ENCODE peak calls at places on chromosome 2, in ten cellular contexts. One of them, this sample, is unnamed.

GRCh38 chr2:64457518-64457917 is 3.6 kb downstream of the LGALSL start:
- DNase-seq in ureter: no peak
- DNase-seq in right atrium auricular region: no peak
- DNase-seq in cardiac fibroblast: no peak
- DNase-seq in transverse colon: no peak
- DNase-seq in occipital lobe: no peak
- DNase-seq in GDM1: no peak
- DNase-seq in ELR: peak; percentile 4
- DNase-seq in left colon: no peak
- DNase-seq in Right ventricle myocardium inferior: no peak
- DNase-seq in this sample: no peak

GRCh38 chr2:107001964-107002696 is 116.2 kb upstream of the ST6GAL2 start:
- DNase-seq in GDM1: no peak
- DNase-seq in occipital lobe: no peak
- DNase-seq in Right ventricle myocardium inferior: no peak
- DNase-seq in ureter: no peak
- DNase-seq in ELR: peak; percentile 68
- DNase-seq in left colon: no peak
- DNase-seq in cardiac fibroblast: no peak
- DNase-seq in right atrium auricular region: no peak
- DNase-seq in transverse colon: no peak
- DNase-seq in this sample: no peak

GRCh38 chr2:70440621-70441020 is 113.0 kb downstream of the TGFA start:
- DNase-seq in ureter: no peak
- DNase-seq in occipital lobe: no peak
- DNase-seq in right atrium auricular region: peak; percentile 26
- DNase-seq in left colon: no peak
- DNase-seq in GDM1: no peak
- DNase-seq in transverse colon: no peak
- DNase-seq in cardiac fibroblast: no peak
- DNase-seq in ELR: no peak
- DNase-seq in Right ventricle myocardium inferior: no peak
- DNase-seq in this sample: no peak

GRCh38 chr2:170361359-170361936 is 183.5 kb downstream of the MYO3B start:
- DNase-seq in occipital lobe: no peak
- DNase-seq in left colon: peak; percentile 56
- DNase-seq in Right ventricle myocardium inferior: no peak
- DNase-seq in ELR: peak; percentile 58
- DNase-seq in right atrium auricular region: no peak
- DNase-seq in GDM1: peak; percentile 15
- DNase-seq in transverse colon: peak; percentile 38
- DNase-seq in cardiac fibroblast: peak; percentile 65
- DNase-seq in ureter: peak; percentile 45
- DNase-seq in this sample: no peak

GRCh38 chr2:205768815-205769493 is 86.7 kb downstream of the NRP2 start:
- DNase-seq in transverse colon: no peak
- DNase-seq in occipital lobe: no peak
- DNase-seq in ELR: peak; percentile 11
- DNase-seq in ureter: no peak
- DNase-seq in Right ventricle myocardium inferior: no peak
- DNase-seq in left colon: no peak
- DNase-seq in right atrium auricular region: no peak
- DNase-seq in GDM1: no peak
- DNase-seq in cardiac fibroblast: no peak
- DNase-seq in this sample: no peak

GRCh38 chr2:26685943-26686839 is 6.3 kb upstream of the KCNK3 start:
- DNase-seq in right atrium auricular region: no peak
- DNase-seq in transverse colon: no peak
- DNase-seq in GDM1: no peak
- DNase-seq in left colon: no peak
- DNase-seq in cardiac fibroblast: no peak
- DNase-seq in Right ventricle myocardium inferior: no peak
- DNase-seq in ureter: no peak
- DNase-seq in ELR: no peak
- DNase-seq in occipital lobe: no peak
- DNase-seq in this sample: no peak

GRCh38 chr2:11616851-11617415 is 53.1 kb downstream of the NTSR2 start:
- DNase-seq in GDM1: no peak
- DNase-seq in Right ventricle myocardium inferior: no peak
- DNase-seq in ELR: no peak
- DNase-seq in transverse colon: no peak
- DNase-seq in occipital lobe: no peak
- DNase-seq in cardiac fibroblast: no peak
- DNase-seq in right atrium auricular region: no peak
- DNase-seq in ureter: no peak
- DNase-seq in left colon: no peak
- DNase-seq in this sample: no peak

GRCh38 chr2:4745596-4745995 is 946.6 kb upstream of the SOX11 start:
- DNase-seq in ureter: no peak
- DNase-seq in ELR: no peak
- DNase-seq in left colon: no peak
- DNase-seq in cardiac fibroblast: no peak
- DNase-seq in right atrium auricular region: no peak
- DNase-seq in GDM1: no peak
- DNase-seq in transverse colon: no peak
- DNase-seq in occipital lobe: no peak
- DNase-seq in Right ventricle myocardium inferior: no peak
- DNase-seq in this sample: no peak

GRCh38 chr2:176114930-176115625 is 1.5 kb upstream of the HOXD10 start:
- DNase-seq in cardiac fibroblast: no peak
- DNase-seq in occipital lobe: no peak
- DNase-seq in ELR: no peak
- DNase-seq in left colon: no peak
- DNase-seq in GDM1: no peak
- DNase-seq in ureter: no peak
- DNase-seq in transverse colon: no peak
- DNase-seq in Right ventricle myocardium inferior: no peak
- DNase-seq in right atrium auricular region: no peak
- DNase-seq in this sample: no peak

GRCh38 chr2:95333888-95334338 is 36.8 kb downstream of the KCNIP3 start:
- DNase-seq in Right ventricle myocardium inferior: peak; percentile 54
- DNase-seq in right atrium auricular region: no peak
- DNase-seq in transverse colon: peak; percentile 73
- DNase-seq in ureter: peak; percentile 74
- DNase-seq in GDM1: no peak
- DNase-seq in left colon: peak; percentile 52
- DNase-seq in occipital lobe: no peak
- DNase-seq in ELR: peak; percentile 97
- DNase-seq in cardiac fibroblast: peak; percentile 79
- DNase-seq in this sample: no peak

GRCh38 chr2:160332318-160332717 is 132.2 kb upstream of the ITGB6 start:
- DNase-seq in ELR: peak; percentile 76
- DNase-seq in right atrium auricular region: no peak
- DNase-seq in transverse colon: no peak
- DNase-seq in left colon: no peak
- DNase-seq in occipital lobe: no peak
- DNase-seq in Right ventricle myocardium inferior: no peak
- DNase-seq in GDM1: peak; percentile 52
- DNase-seq in ureter: no peak
- DNase-seq in cardiac fibroblast: peak; percentile 63
- DNase-seq in this sample: no peak

GRCh38 chr2:154158101-154158500 is 286.4 kb downstream of the GALNT13 start:
- DNase-seq in GDM1: no peak
- DNase-seq in occipital lobe: no peak
- DNase-seq in transverse colon: no peak
- DNase-seq in left colon: no peak
- DNase-seq in Right ventricle myocardium inferior: no peak
- DNase-seq in cardiac fibroblast: no peak
- DNase-seq in right atrium auricular region: no peak
- DNase-seq in ELR: no peak
- DNase-seq in ureter: no peak
- DNase-seq in this sample: no peak

GRCh38 chr2:49225126-49225525 is 70.8 kb upstream of the FSHR start:
- DNase-seq in GDM1: no peak
- DNase-seq in ELR: no peak
- DNase-seq in occipital lobe: no peak
- DNase-seq in left colon: no peak
- DNase-seq in right atrium auricular region: no peak
- DNase-seq in cardiac fibroblast: peak; percentile 87
- DNase-seq in Right ventricle myocardium inferior: no peak
- DNase-seq in transverse colon: no peak
- DNase-seq in ureter: no peak
- DNase-seq in this sample: no peak

GRCh38 chr2:19864369-19864768 is 37.4 kb downstream of the TTC32 start:
- DNase-seq in cardiac fibroblast: no peak
- DNase-seq in occipital lobe: no peak
- DNase-seq in GDM1: no peak
- DNase-seq in Right ventricle myocardium inferior: no peak
- DNase-seq in ELR: no peak
- DNase-seq in transverse colon: no peak
- DNase-seq in right atrium auricular region: no peak
- DNase-seq in left colon: no peak
- DNase-seq in ureter: no peak
- DNase-seq in this sample: no peak

GRCh38 chr2:74850816-74851566 is 17.1 kb downstream of the HK2 start:
- DNase-seq in ELR: peak; percentile 96
- DNase-seq in transverse colon: no peak
- DNase-seq in right atrium auricular region: no peak
- DNase-seq in cardiac fibroblast: peak; percentile 30
- DNase-seq in ureter: no peak
- DNase-seq in Right ventricle myocardium inferior: no peak
- DNase-seq in GDM1: no peak
- DNase-seq in left colon: no peak
- DNase-seq in occipital lobe: no peak
- DNase-seq in this sample: no peak

This sample was measured in coronary artery.